ENCODE peak calls at places on chromosomes 13 and 19, in six cellular contexts. D is astrocyte, M is RWPE1, P is cardiac fibroblast, S is tibial artery, W is tibial nerve. F is an unnamed sample.

GRCh38 chr13:40306817-40307216 is 359.6 kb downstream of the FOXO1 start:
- DNase-seq in D (no peak), M (peak), P (no peak), S (no peak), W (no peak), F (no peak)

GRCh38 chr13:98390086-98390697 is 186.7 kb downstream of the STK24 start:
- DNase-seq in D (peak), M (no peak), P (peak), S (no peak), W (no peak), F (no peak)

GRCh38 chr19:29761575-29762225 is 46.6 kb upstream of the C19orf12 start:
- DNase-seq in D (no peak), M (no peak), P (no peak), S (no peak), W (no peak), F (no peak)

GRCh38 chr19:54518844-54519243 is 16.2 kb downstream of the LAIR2 start:
- DNase-seq in D (no peak), M (peak), P (peak), S (no peak), W (no peak), F (no peak)

GRCh38 chr13:40518481-40518882 is 148.0 kb downstream of the FOXO1 start:
- DNase-seq in D (peak), M (no peak), P (no peak), S (no peak), W (no peak), F (peak)

GRCh38 chr13:111908981-111909380 is 158.0 kb upstream of the SOX1 start:
- DNase-seq in D (no peak), M (no peak), P (no peak), S (peak), W (no peak), F (no peak)

GRCh38 chr13:32746474-32746873 is 160.2 kb downstream of the PDS5B start:
- DNase-seq in D (peak), M (no peak), P (no peak), S (no peak), W (no peak), F (no peak)

GRCh38 chr13:72403396-72404010 is 323.9 kb downstream of the MZT1 start:
- DNase-seq in D (peak), M (no peak), P (no peak), S (no peak), W (no peak), F (no peak)

GRCh38 chr13:93307651-93308050 is 81.0 kb downstream of the GPC6 start:
- DNase-seq in D (no peak), M (no peak), P (no peak), S (no peak), W (no peak), F (no peak)

GRCh38 chr13:106418556-106418955 is 116.9 kb downstream of the EFNB2 start:
- DNase-seq in D (peak), M (no peak), P (peak), S (no peak), W (no peak), F (no peak)

DNA sequence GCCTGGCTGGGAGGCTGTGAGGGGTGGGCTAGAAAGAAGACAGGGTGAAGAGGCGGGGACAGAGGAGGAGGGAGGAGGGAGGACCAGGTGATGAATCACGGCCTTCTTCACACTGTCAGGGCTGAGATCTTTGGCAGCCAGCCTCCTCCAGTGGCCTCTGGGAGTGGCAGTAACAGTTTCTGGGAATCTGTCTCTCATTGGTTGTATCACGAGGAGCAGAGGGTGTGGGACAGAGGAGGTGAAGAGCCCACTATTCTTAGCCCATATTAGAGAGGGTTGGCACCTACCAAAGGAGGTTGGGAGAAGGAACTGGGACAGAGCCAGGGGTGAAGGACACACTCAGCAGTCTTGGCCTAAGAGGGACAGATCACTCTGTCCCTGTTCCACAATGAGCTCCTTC is 9.6 kb upstream of the ZNRF4 start:
- DNase-seq in D (no peak), M (peak), P (no peak), S (no peak), W (no peak), F (peak)
- TF ChIP-seq CTCF in D (no peak), M (no peak), P (no peak), S (no peak), W (no peak), F (no peak)

GRCh38 chr13:34567558-34567957 is 374.5 kb upstream of the NBEA start:
- DNase-seq in D (no peak), M (no peak), P (no peak), S (no peak), W (no peak), F (no peak)

GRCh38 chr13:34571716-34572115 is 370.4 kb upstream of the NBEA start:
- DNase-seq in D (no peak), M (no peak), P (no peak), S (no peak), W (no peak), F (no peak)

GRCh38 chr13:34570954-34571353 is 371.1 kb upstream of the NBEA start:
- DNase-seq in D (peak), M (no peak), P (no peak), S (no peak), W (no peak), F (no peak)
- TF ChIP-seq CTCF in D (no peak), M (no peak), P (no peak), S (no peak), W (no peak), F (no peak)

DNA sequence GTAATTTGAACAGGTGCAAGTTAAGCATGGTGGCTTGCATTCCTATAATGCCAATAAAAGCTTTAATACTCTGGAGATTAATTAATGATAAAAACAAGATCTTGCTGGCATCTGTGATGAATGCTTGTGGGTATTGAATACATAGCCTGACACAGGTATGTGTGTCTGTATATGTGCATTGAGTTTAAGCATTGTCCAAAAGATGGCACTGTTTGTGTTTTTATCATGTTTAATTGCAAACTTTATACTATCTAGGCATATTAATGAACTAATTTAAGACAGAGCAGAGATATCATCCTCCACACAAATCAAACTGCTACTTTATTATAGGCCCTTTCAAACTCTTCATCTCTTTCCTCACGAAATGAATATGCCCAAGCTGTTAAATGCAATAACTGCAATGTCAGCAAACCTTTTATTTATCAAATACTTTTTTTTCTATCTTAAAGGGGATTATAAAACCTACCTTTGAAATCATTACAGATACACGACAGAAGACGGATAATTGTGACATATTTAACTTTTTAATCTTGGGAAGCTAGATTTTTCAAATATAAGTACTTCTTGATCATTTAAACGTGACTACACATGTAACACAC is 86.5 kb downstream of the TNFSF11 start:
- DNase-seq in D (no peak), M (peak), P (peak), S (no peak), W (no peak), F (peak)
- TF ChIP-seq CTCF in D (peak), M (peak), P (peak), S (no peak), W (no peak), F (peak)

DNA sequence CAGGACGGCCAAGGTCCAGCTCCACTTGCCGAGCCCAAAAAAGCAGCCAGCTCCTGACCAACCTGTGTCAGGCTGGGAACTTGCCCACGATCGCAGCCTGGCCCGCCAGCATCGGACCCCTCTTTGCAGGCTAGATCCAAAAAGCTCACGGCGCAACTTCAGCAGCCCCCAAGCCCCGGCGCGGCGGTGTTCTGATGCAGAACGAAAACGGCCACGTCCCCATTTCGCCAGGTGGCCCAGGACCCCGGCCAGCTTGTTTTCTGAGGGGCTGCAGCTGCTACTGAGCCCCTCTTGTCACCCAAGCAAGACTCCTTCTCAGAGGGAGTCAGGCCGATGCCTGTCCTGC is 1.3 kb downstream of the TMEM259 start:
- DNase-seq in D (no peak), M (no peak), P (no peak), S (no peak), W (no peak), F (no peak)
- TF ChIP-seq CTCF in D (no peak), M (no peak), P (no peak), S (no peak), W (no peak), F (no peak)

GRCh38 chr19:10655457-10656312 is 1.5 kb downstream of the ILF3 start:
- DNase-seq in D (peak), M (no peak), P (peak), S (no peak), W (no peak), F (peak)
- TF ChIP-seq CTCF in D (no peak), M (no peak), P (peak), S (no peak), W (no peak), F (no peak)

GRCh38 chr19:38283261-38283660 is 18.9 kb downstream of the SPINT2 start:
- DNase-seq in D (no peak), M (no peak), P (no peak), S (no peak), W (no peak), F (no peak)
- TF ChIP-seq CTCF in D (no peak), M (no peak), P (no peak), S (no peak), W (no peak), F (no peak)

GRCh38 chr13:113802761-113803160 is 43.7 kb downstream of the TMEM255B start:
- DNase-seq in D (no peak), M (no peak), P (no peak), S (peak), W (no peak), F (no peak)
- TF ChIP-seq CTCF in D (no peak), M (no peak), P (no peak), S (no peak), W (no peak), F (no peak)